ENCODE peak calls at places on chromosomes 13 and 19, in nine cellular contexts. One of them, this sample, is unnamed.

GRCh38 chr13:72985610-72986009 is 73.2 kb upstream of the KLF5 start:
- DNase-seq in activated T-cell treated with anti-CD3 and anti-CD28 coated beads for 1 hour: no peak
- DNase-seq in Kasumi-1: no peak
- DNase-seq in Right ventricle myocardium superior: no peak
- DNase-seq in astrocyte: no peak
- DNase-seq in stimulated activated CD8-positive, alpha-beta memory T cell treated with anti-CD3 and anti-CD28 coated beads, Interleukin-12 subunit alpha, Interleukin-12 subunit beta, amount 100 ng/mL, for 4 hours: no peak
- DNase-seq in C1 segment of cervical spinal cord: no peak
- DNase-seq in Peyer's patch: no peak
- DNase-seq in Caco-2: no peak
- DNase-seq in this sample: no peak

GRCh38 chr13:49652691-49653305 is 24.5 kb downstream of the ARL11 start:
- DNase-seq in stimulated activated CD8-positive, alpha-beta memory T cell treated with anti-CD3 and anti-CD28 coated beads, Interleukin-12 subunit alpha, Interleukin-12 subunit beta, amount 100 ng/mL, for 4 hours: no peak
- DNase-seq in Peyer's patch: no peak
- DNase-seq in C1 segment of cervical spinal cord: no peak
- DNase-seq in Caco-2: peak
- DNase-seq in Kasumi-1: peak
- DNase-seq in Right ventricle myocardium superior: no peak
- DNase-seq in astrocyte: no peak
- DNase-seq in activated T-cell treated with anti-CD3 and anti-CD28 coated beads for 1 hour: no peak
- DNase-seq in this sample: peak

GRCh38 chr13:20465218-20465879 is 60.3 kb downstream of the CRYL1 start:
- DNase-seq in Kasumi-1: no peak
- DNase-seq in Peyer's patch: no peak
- DNase-seq in astrocyte: no peak
- DNase-seq in Caco-2: no peak
- DNase-seq in activated T-cell treated with anti-CD3 and anti-CD28 coated beads for 1 hour: no peak
- DNase-seq in Right ventricle myocardium superior: no peak
- DNase-seq in stimulated activated CD8-positive, alpha-beta memory T cell treated with anti-CD3 and anti-CD28 coated beads, Interleukin-12 subunit alpha, Interleukin-12 subunit beta, amount 100 ng/mL, for 4 hours: no peak
- DNase-seq in C1 segment of cervical spinal cord: no peak
- DNase-seq in this sample: no peak

GRCh38 chr13:106619688-106620555 is 52.0 kb upstream of the ARGLU1 start:
- DNase-seq in C1 segment of cervical spinal cord: no peak
- DNase-seq in Right ventricle myocardium superior: no peak
- DNase-seq in Kasumi-1: peak
- DNase-seq in Peyer's patch: peak
- DNase-seq in astrocyte: peak
- DNase-seq in Caco-2: peak
- DNase-seq in stimulated activated CD8-positive, alpha-beta memory T cell treated with anti-CD3 and anti-CD28 coated beads, Interleukin-12 subunit alpha, Interleukin-12 subunit beta, amount 100 ng/mL, for 4 hours: no peak
- DNase-seq in activated T-cell treated with anti-CD3 and anti-CD28 coated beads for 1 hour: no peak
- DNase-seq in this sample: peak

GRCh38 chr13:108679989-108680388 is 50.6 kb downstream of the MYO16 start:
- DNase-seq in C1 segment of cervical spinal cord: no peak
- DNase-seq in activated T-cell treated with anti-CD3 and anti-CD28 coated beads for 1 hour: no peak
- DNase-seq in Peyer's patch: no peak
- DNase-seq in Right ventricle myocardium superior: no peak
- DNase-seq in stimulated activated CD8-positive, alpha-beta memory T cell treated with anti-CD3 and anti-CD28 coated beads, Interleukin-12 subunit alpha, Interleukin-12 subunit beta, amount 100 ng/mL, for 4 hours: no peak
- DNase-seq in Caco-2: no peak
- DNase-seq in astrocyte: no peak
- DNase-seq in Kasumi-1: no peak
- DNase-seq in this sample: no peak

GRCh38 chr19:47446534-47447469 is 24.9 kb downstream of the SLC8A2 start:
- DNase-seq in Kasumi-1: no peak
- DNase-seq in astrocyte: no peak
- DNase-seq in Caco-2: no peak
- DNase-seq in stimulated activated CD8-positive, alpha-beta memory T cell treated with anti-CD3 and anti-CD28 coated beads, Interleukin-12 subunit alpha, Interleukin-12 subunit beta, amount 100 ng/mL, for 4 hours: no peak
- DNase-seq in Peyer's patch: no peak
- DNase-seq in Right ventricle myocardium superior: no peak
- DNase-seq in C1 segment of cervical spinal cord: no peak
- DNase-seq in activated T-cell treated with anti-CD3 and anti-CD28 coated beads for 1 hour: no peak
- DNase-seq in this sample: peak

GRCh38 chr19:51402117-51402516 is 11.7 kb upstream of the C19orf84 start:
- DNase-seq in astrocyte: no peak
- DNase-seq in Caco-2: no peak
- DNase-seq in Peyer's patch: no peak
- DNase-seq in Right ventricle myocardium superior: no peak
- DNase-seq in C1 segment of cervical spinal cord: no peak
- DNase-seq in stimulated activated CD8-positive, alpha-beta memory T cell treated with anti-CD3 and anti-CD28 coated beads, Interleukin-12 subunit alpha, Interleukin-12 subunit beta, amount 100 ng/mL, for 4 hours: no peak
- DNase-seq in Kasumi-1: no peak
- DNase-seq in activated T-cell treated with anti-CD3 and anti-CD28 coated beads for 1 hour: no peak
- DNase-seq in this sample: no peak

GRCh38 chr19:10230155-10230903 is 802 bp downstream of the S1PR2 start:
- DNase-seq in Right ventricle myocardium superior: peak
- DNase-seq in Kasumi-1: no peak
- DNase-seq in Peyer's patch: peak
- DNase-seq in activated T-cell treated with anti-CD3 and anti-CD28 coated beads for 1 hour: peak
- DNase-seq in C1 segment of cervical spinal cord: no peak
- DNase-seq in astrocyte: no peak
- DNase-seq in Caco-2: peak
- DNase-seq in stimulated activated CD8-positive, alpha-beta memory T cell treated with anti-CD3 and anti-CD28 coated beads, Interleukin-12 subunit alpha, Interleukin-12 subunit beta, amount 100 ng/mL, for 4 hours: peak
- DNase-seq in this sample: peak

GRCh38 chr19:41415154-41415571 is 12.0 kb downstream of the B3GNT8 start:
- DNase-seq in C1 segment of cervical spinal cord: no peak
- DNase-seq in Peyer's patch: no peak
- DNase-seq in Kasumi-1: no peak
- DNase-seq in activated T-cell treated with anti-CD3 and anti-CD28 coated beads for 1 hour: no peak
- DNase-seq in stimulated activated CD8-positive, alpha-beta memory T cell treated with anti-CD3 and anti-CD28 coated beads, Interleukin-12 subunit alpha, Interleukin-12 subunit beta, amount 100 ng/mL, for 4 hours: no peak
- DNase-seq in Right ventricle myocardium superior: no peak
- DNase-seq in Caco-2: no peak
- DNase-seq in astrocyte: no peak
- DNase-seq in this sample: no peak

GRCh38 chr13:23687614-23688013 is 117.4 kb downstream of the TNFRSF19 start:
- DNase-seq in activated T-cell treated with anti-CD3 and anti-CD28 coated beads for 1 hour: no peak
- DNase-seq in Caco-2: no peak
- DNase-seq in C1 segment of cervical spinal cord: no peak
- DNase-seq in Kasumi-1: no peak
- DNase-seq in Peyer's patch: no peak
- DNase-seq in astrocyte: no peak
- DNase-seq in stimulated activated CD8-positive, alpha-beta memory T cell treated with anti-CD3 and anti-CD28 coated beads, Interleukin-12 subunit alpha, Interleukin-12 subunit beta, amount 100 ng/mL, for 4 hours: no peak
- DNase-seq in Right ventricle myocardium superior: no peak
- DNase-seq in this sample: no peak

GRCh38 chr19:44345969-44346368 is 10.5 kb downstream of the ZNF112 start:
- DNase-seq in Right ventricle myocardium superior: no peak
- DNase-seq in Kasumi-1: no peak
- DNase-seq in C1 segment of cervical spinal cord: no peak
- DNase-seq in astrocyte: no peak
- DNase-seq in Peyer's patch: no peak
- DNase-seq in stimulated activated CD8-positive, alpha-beta memory T cell treated with anti-CD3 and anti-CD28 coated beads, Interleukin-12 subunit alpha, Interleukin-12 subunit beta, amount 100 ng/mL, for 4 hours: no peak
- DNase-seq in activated T-cell treated with anti-CD3 and anti-CD28 coated beads for 1 hour: no peak
- DNase-seq in Caco-2: no peak
- DNase-seq in this sample: no peak

GRCh38 chr13:41678842-41679241 is 221.5 kb downstream of the RGCC start:
- DNase-seq in Right ventricle myocardium superior: no peak
- DNase-seq in astrocyte: no peak
- DNase-seq in Peyer's patch: no peak
- DNase-seq in activated T-cell treated with anti-CD3 and anti-CD28 coated beads for 1 hour: no peak
- DNase-seq in stimulated activated CD8-positive, alpha-beta memory T cell treated with anti-CD3 and anti-CD28 coated beads, Interleukin-12 subunit alpha, Interleukin-12 subunit beta, amount 100 ng/mL, for 4 hours: no peak
- DNase-seq in C1 segment of cervical spinal cord: no peak
- DNase-seq in Kasumi-1: no peak
- DNase-seq in Caco-2: no peak
- DNase-seq in this sample: no peak

GRCh38 chr19:45475537-45476348 is 7.9 kb downstream of the FOSB start:
- DNase-seq in astrocyte: no peak
- DNase-seq in Caco-2: peak
- DNase-seq in stimulated activated CD8-positive, alpha-beta memory T cell treated with anti-CD3 and anti-CD28 coated beads, Interleukin-12 subunit alpha, Interleukin-12 subunit beta, amount 100 ng/mL, for 4 hours: no peak
- DNase-seq in Right ventricle myocardium superior: no peak
- DNase-seq in C1 segment of cervical spinal cord: no peak
- DNase-seq in Peyer's patch: no peak
- DNase-seq in Kasumi-1: no peak
- DNase-seq in activated T-cell treated with anti-CD3 and anti-CD28 coated beads for 1 hour: no peak
- DNase-seq in this sample: no peak

GRCh38 chr19:34104099-34104498 is 68.2 kb upstream of the LSM14A start:
- DNase-seq in Right ventricle myocardium superior: no peak
- DNase-seq in C1 segment of cervical spinal cord: no peak
- DNase-seq in activated T-cell treated with anti-CD3 and anti-CD28 coated beads for 1 hour: no peak
- DNase-seq in Caco-2: no peak
- DNase-seq in astrocyte: no peak
- DNase-seq in Peyer's patch: no peak
- DNase-seq in stimulated activated CD8-positive, alpha-beta memory T cell treated with anti-CD3 and anti-CD28 coated beads, Interleukin-12 subunit alpha, Interleukin-12 subunit beta, amount 100 ng/mL, for 4 hours: no peak
- DNase-seq in Kasumi-1: peak
- DNase-seq in this sample: no peak

GRCh38 chr19:47229674-47230121 is 1.3 kb downstream of the BBC3 start:
- DNase-seq in stimulated activated CD8-positive, alpha-beta memory T cell treated with anti-CD3 and anti-CD28 coated beads, Interleukin-12 subunit alpha, Interleukin-12 subunit beta, amount 100 ng/mL, for 4 hours: no peak
- DNase-seq in activated T-cell treated with anti-CD3 and anti-CD28 coated beads for 1 hour: no peak
- DNase-seq in Right ventricle myocardium superior: no peak
- DNase-seq in C1 segment of cervical spinal cord: no peak
- DNase-seq in Kasumi-1: peak
- DNase-seq in astrocyte: peak
- DNase-seq in Peyer's patch: no peak
- DNase-seq in Caco-2: no peak
- DNase-seq in this sample: no peak

GRCh38 chr19:17967258-17968051 is 548 bp downstream of the KCNN1 start:
- DNase-seq in Kasumi-1: no peak
- DNase-seq in Right ventricle myocardium superior: no peak
- DNase-seq in Caco-2: no peak
- DNase-seq in C1 segment of cervical spinal cord: no peak
- DNase-seq in astrocyte: no peak
- DNase-seq in stimulated activated CD8-positive, alpha-beta memory T cell treated with anti-CD3 and anti-CD28 coated beads, Interleukin-12 subunit alpha, Interleukin-12 subunit beta, amount 100 ng/mL, for 4 hours: no peak
- DNase-seq in Peyer's patch: no peak
- DNase-seq in activated T-cell treated with anti-CD3 and anti-CD28 coated beads for 1 hour: no peak
- DNase-seq in this sample: no peak

GRCh38 chr13:41854758-41855157 is 106.2 kb downstream of the VWA8 start:
- DNase-seq in C1 segment of cervical spinal cord: no peak
- DNase-seq in Right ventricle myocardium superior: no peak
- DNase-seq in Kasumi-1: no peak
- DNase-seq in stimulated activated CD8-positive, alpha-beta memory T cell treated with anti-CD3 and anti-CD28 coated beads, Interleukin-12 subunit alpha, Interleukin-12 subunit beta, amount 100 ng/mL, for 4 hours: no peak
- DNase-seq in astrocyte: no peak
- DNase-seq in Caco-2: no peak
- DNase-seq in Peyer's patch: no peak
- DNase-seq in activated T-cell treated with anti-CD3 and anti-CD28 coated beads for 1 hour: no peak
- DNase-seq in this sample: no peak

GRCh38 chr13:95858286-95859075 is 181.5 kb downstream of the DNAJC3 start:
- DNase-seq in stimulated activated CD8-positive, alpha-beta memory T cell treated with anti-CD3 and anti-CD28 coated beads, Interleukin-12 subunit alpha, Interleukin-12 subunit beta, amount 100 ng/mL, for 4 hours: no peak
- DNase-seq in Peyer's patch: no peak
- DNase-seq in Kasumi-1: no peak
- DNase-seq in Caco-2: no peak
- DNase-seq in activated T-cell treated with anti-CD3 and anti-CD28 coated beads for 1 hour: no peak
- DNase-seq in C1 segment of cervical spinal cord: no peak
- DNase-seq in Right ventricle myocardium superior: no peak
- DNase-seq in astrocyte: peak
- DNase-seq in this sample: no peak

GRCh38 chr13:81171065-81171647 is 830.2 kb upstream of the SPRY2 start:
- DNase-seq in C1 segment of cervical spinal cord: no peak
- DNase-seq in Right ventricle myocardium superior: no peak
- DNase-seq in stimulated activated CD8-positive, alpha-beta memory T cell treated with anti-CD3 and anti-CD28 coated beads, Interleukin-12 subunit alpha, Interleukin-12 subunit beta, amount 100 ng/mL, for 4 hours: no peak
- DNase-seq in Kasumi-1: peak
- DNase-seq in Caco-2: peak
- DNase-seq in activated T-cell treated with anti-CD3 and anti-CD28 coated beads for 1 hour: no peak
- DNase-seq in Peyer's patch: no peak
- DNase-seq in astrocyte: no peak
- DNase-seq in this sample: no peak

GRCh38 chr13:101624981-101625380 is 172.5 kb downstream of the ITGBL1 start:
- DNase-seq in Kasumi-1: no peak
- DNase-seq in astrocyte: no peak
- DNase-seq in Right ventricle myocardium superior: no peak
- DNase-seq in Peyer's patch: no peak
- DNase-seq in C1 segment of cervical spinal cord: no peak
- DNase-seq in Caco-2: no peak
- DNase-seq in stimulated activated CD8-positive, alpha-beta memory T cell treated with anti-CD3 and anti-CD28 coated beads, Interleukin-12 subunit alpha, Interleukin-12 subunit beta, amount 100 ng/mL, for 4 hours: no peak
- DNase-seq in activated T-cell treated with anti-CD3 and anti-CD28 coated beads for 1 hour: no peak
- DNase-seq in this sample: no peak

GRCh38 chr19:41064974-41065569 is 23.2 kb upstream of the CYP2A13 start:
- DNase-seq in stimulated activated CD8-positive, alpha-beta memory T cell treated with anti-CD3 and anti-CD28 coated beads, Interleukin-12 subunit alpha, Interleukin-12 subunit beta, amount 100 ng/mL, for 4 hours: no peak
- DNase-seq in Peyer's patch: no peak
- DNase-seq in Kasumi-1: no peak
- DNase-seq in C1 segment of cervical spinal cord: no peak
- DNase-seq in astrocyte: peak
- DNase-seq in activated T-cell treated with anti-CD3 and anti-CD28 coated beads for 1 hour: no peak
- DNase-seq in Caco-2: peak
- DNase-seq in Right ventricle myocardium superior: no peak
- DNase-seq in this sample: no peak

GRCh38 chr13:24923305-24923640 is 159.3 kb downstream of the RNF17 start:
- DNase-seq in Caco-2: no peak
- DNase-seq in astrocyte: peak
- DNase-seq in stimulated activated CD8-positive, alpha-beta memory T cell treated with anti-CD3 and anti-CD28 coated beads, Interleukin-12 subunit alpha, Interleukin-12 subunit beta, amount 100 ng/mL, for 4 hours: no peak
- DNase-seq in Kasumi-1: peak
- DNase-seq in activated T-cell treated with anti-CD3 and anti-CD28 coated beads for 1 hour: no peak
- DNase-seq in C1 segment of cervical spinal cord: no peak
- DNase-seq in Peyer's patch: no peak
- DNase-seq in Right ventricle myocardium superior: no peak
- DNase-seq in this sample: no peak

GRCh38 chr19:13056052-13056660 is 46.5 kb downstream of the LYL1 start:
- DNase-seq in Caco-2: no peak
- DNase-seq in C1 segment of cervical spinal cord: no peak
- DNase-seq in Kasumi-1: no peak
- DNase-seq in astrocyte: peak
- DNase-seq in stimulated activated CD8-positive, alpha-beta memory T cell treated with anti-CD3 and anti-CD28 coated beads, Interleukin-12 subunit alpha, Interleukin-12 subunit beta, amount 100 ng/mL, for 4 hours: no peak
- DNase-seq in activated T-cell treated with anti-CD3 and anti-CD28 coated beads for 1 hour: no peak
- DNase-seq in Peyer's patch: no peak
- DNase-seq in Right ventricle myocardium superior: peak
- DNase-seq in this sample: no peak

GRCh38 chr13:111168116-111168515 is 53.0 kb downstream of the ARHGEF7 start:
- DNase-seq in Kasumi-1: no peak
- DNase-seq in Caco-2: no peak
- DNase-seq in C1 segment of cervical spinal cord: no peak
- DNase-seq in Right ventricle myocardium superior: no peak
- DNase-seq in astrocyte: no peak
- DNase-seq in Peyer's patch: no peak
- DNase-seq in stimulated activated CD8-positive, alpha-beta memory T cell treated with anti-CD3 and anti-CD28 coated beads, Interleukin-12 subunit alpha, Interleukin-12 subunit beta, amount 100 ng/mL, for 4 hours: no peak
- DNase-seq in activated T-cell treated with anti-CD3 and anti-CD28 coated beads for 1 hour: no peak
- DNase-seq in this sample: no peak

This sample was measured in H1.